ENCODE peak calls at places on chromosome 1, in seven cellular contexts. One of them, this sample, is unnamed.

GRCh38 chr1:92851729-92852128 is 19.9 kb downstream of the RPL5 start:
- DNase-seq in activated effector memory CD4-positive, alpha-beta T cell treated with Interleukin-2 at 50 U/mL for 16 hours: no peak
- DNase-seq in AG04450: no peak
- DNase-seq in effector memory CD8-positive, alpha-beta T cell: no peak
- DNase-seq in germinal center: no peak
- DNase-seq in GM23338: no peak
- DNase-seq in left ventricle myocardium inferior: no peak
- DNase-seq in this sample: no peak

GRCh38 chr1:46818591-46818990 is 19.7 kb downstream of the CYP4B1 start:
- DNase-seq in activated effector memory CD4-positive, alpha-beta T cell treated with Interleukin-2 at 50 U/mL for 16 hours: no peak
- DNase-seq in AG04450: no peak
- DNase-seq in effector memory CD8-positive, alpha-beta T cell: no peak
- DNase-seq in germinal center: no peak
- DNase-seq in GM23338: no peak
- DNase-seq in left ventricle myocardium inferior: no peak
- DNase-seq in this sample: no peak

GRCh38 chr1:58979677-58980076 is 195.8 kb upstream of the JUN start:
- DNase-seq in activated effector memory CD4-positive, alpha-beta T cell treated with Interleukin-2 at 50 U/mL for 16 hours: no peak
- DNase-seq in AG04450: no peak
- DNase-seq in effector memory CD8-positive, alpha-beta T cell: no peak
- DNase-seq in germinal center: no peak
- DNase-seq in GM23338: no peak
- DNase-seq in left ventricle myocardium inferior: no peak
- DNase-seq in this sample: no peak

GRCh38 chr1:56034847-56035483 is 544.4 kb downstream of the PLPP3 start:
- DNase-seq in activated effector memory CD4-positive, alpha-beta T cell treated with Interleukin-2 at 50 U/mL for 16 hours: no peak
- DNase-seq in AG04450: no peak
- DNase-seq in effector memory CD8-positive, alpha-beta T cell: no peak
- DNase-seq in germinal center: no peak
- DNase-seq in GM23338: no peak
- DNase-seq in left ventricle myocardium inferior: no peak
- DNase-seq in this sample: no peak

GRCh38 chr1:200493344-200493743 is 83.5 kb upstream of the ZNF281 start:
- DNase-seq in activated effector memory CD4-positive, alpha-beta T cell treated with Interleukin-2 at 50 U/mL for 16 hours: no peak
- DNase-seq in AG04450: no peak
- DNase-seq in effector memory CD8-positive, alpha-beta T cell: no peak
- DNase-seq in germinal center: no peak
- DNase-seq in GM23338: no peak
- DNase-seq in left ventricle myocardium inferior: no peak
- DNase-seq in this sample: no peak

GRCh38 chr1:245475116-245475515 is 320.3 kb downstream of the KIF26B start:
- DNase-seq in activated effector memory CD4-positive, alpha-beta T cell treated with Interleukin-2 at 50 U/mL for 16 hours: no peak
- DNase-seq in AG04450: peak; percentile 6
- DNase-seq in effector memory CD8-positive, alpha-beta T cell: no peak
- DNase-seq in germinal center: no peak
- DNase-seq in GM23338: no peak
- DNase-seq in left ventricle myocardium inferior: no peak
- DNase-seq in this sample: no peak

GRCh38 chr1:229231754-229232119 is 39.2 kb upstream of the RAB4A start:
- DNase-seq in activated effector memory CD4-positive, alpha-beta T cell treated with Interleukin-2 at 50 U/mL for 16 hours: no peak
- DNase-seq in AG04450: no peak
- DNase-seq in effector memory CD8-positive, alpha-beta T cell: no peak
- DNase-seq in germinal center: no peak
- DNase-seq in GM23338: no peak
- DNase-seq in left ventricle myocardium inferior: no peak
- DNase-seq in this sample: no peak

GRCh38 chr1:46181343-46182260 is 5.3 kb upstream of the P3R3URF start:
- DNase-seq in activated effector memory CD4-positive, alpha-beta T cell treated with Interleukin-2 at 50 U/mL for 16 hours: no peak
- DNase-seq in AG04450: no peak
- DNase-seq in effector memory CD8-positive, alpha-beta T cell: no peak
- DNase-seq in germinal center: no peak
- DNase-seq in GM23338: no peak
- DNase-seq in left ventricle myocardium inferior: no peak
- DNase-seq in this sample: no peak

GRCh38 chr1:87167157-87167810 is 161.4 kb upstream of the LMO4 start:
- DNase-seq in activated effector memory CD4-positive, alpha-beta T cell treated with Interleukin-2 at 50 U/mL for 16 hours: no peak
- DNase-seq in AG04450: no peak
- DNase-seq in effector memory CD8-positive, alpha-beta T cell: no peak
- DNase-seq in germinal center: no peak
- DNase-seq in GM23338: no peak
- DNase-seq in left ventricle myocardium inferior: no peak
- DNase-seq in this sample: no peak

GRCh38 chr1:121458291-121459048 is 273.7 kb downstream of the SRGAP2C start:
- DNase-seq in activated effector memory CD4-positive, alpha-beta T cell treated with Interleukin-2 at 50 U/mL for 16 hours: no peak
- DNase-seq in AG04450: no peak
- DNase-seq in effector memory CD8-positive, alpha-beta T cell: no peak
- DNase-seq in germinal center: peak; percentile 18
- DNase-seq in GM23338: no peak
- DNase-seq in left ventricle myocardium inferior: no peak
- DNase-seq in this sample: no peak

GRCh38 chr1:43434256-43434655 is 19.5 kb downstream of the HYI start:
- DNase-seq in activated effector memory CD4-positive, alpha-beta T cell treated with Interleukin-2 at 50 U/mL for 16 hours: no peak
- DNase-seq in AG04450: no peak
- DNase-seq in effector memory CD8-positive, alpha-beta T cell: no peak
- DNase-seq in germinal center: no peak
- DNase-seq in GM23338: no peak
- DNase-seq in left ventricle myocardium inferior: no peak
- DNase-seq in this sample: no peak

GRCh38 chr1:167491586-167492408 is 26.5 kb downstream of the CD247 start:
- DNase-seq in activated effector memory CD4-positive, alpha-beta T cell treated with Interleukin-2 at 50 U/mL for 16 hours: no peak
- DNase-seq in AG04450: no peak
- DNase-seq in effector memory CD8-positive, alpha-beta T cell: no peak
- DNase-seq in germinal center: no peak
- DNase-seq in GM23338: peak; percentile 52
- DNase-seq in left ventricle myocardium inferior: no peak
- DNase-seq in this sample: no peak

GRCh38 chr1:4617506-4617905 is 36.9 kb upstream of the AJAP1 start:
- DNase-seq in activated effector memory CD4-positive, alpha-beta T cell treated with Interleukin-2 at 50 U/mL for 16 hours: no peak
- DNase-seq in AG04450: no peak
- DNase-seq in effector memory CD8-positive, alpha-beta T cell: no peak
- DNase-seq in germinal center: no peak
- DNase-seq in GM23338: no peak
- DNase-seq in left ventricle myocardium inferior: no peak
- DNase-seq in this sample: no peak

GRCh38 chr1:110487676-110488075 is 31.3 kb downstream of the KCNA10 start:
- DNase-seq in activated effector memory CD4-positive, alpha-beta T cell treated with Interleukin-2 at 50 U/mL for 16 hours: no peak
- DNase-seq in AG04450: no peak
- DNase-seq in effector memory CD8-positive, alpha-beta T cell: no peak
- DNase-seq in germinal center: no peak
- DNase-seq in GM23338: no peak
- DNase-seq in left ventricle myocardium inferior: no peak
- DNase-seq in this sample: no peak

GRCh38 chr1:33443705-33444180 is 12.8 kb upstream of the PHC2 start:
- DNase-seq in activated effector memory CD4-positive, alpha-beta T cell treated with Interleukin-2 at 50 U/mL for 16 hours: no peak
- DNase-seq in AG04450: no peak
- DNase-seq in effector memory CD8-positive, alpha-beta T cell: no peak
- DNase-seq in germinal center: no peak
- DNase-seq in GM23338: no peak
- DNase-seq in left ventricle myocardium inferior: no peak
- DNase-seq in this sample: no peak

GRCh38 chr1:206856674-206857464 is 8.6 kb upstream of the IL20 start:
- DNase-seq in activated effector memory CD4-positive, alpha-beta T cell treated with Interleukin-2 at 50 U/mL for 16 hours: no peak
- DNase-seq in AG04450: no peak
- DNase-seq in effector memory CD8-positive, alpha-beta T cell: no peak
- DNase-seq in germinal center: peak; percentile 42
- DNase-seq in GM23338: peak; percentile 46
- DNase-seq in left ventricle myocardium inferior: no peak
- DNase-seq in this sample: no peak

GRCh38 chr1:5297199-5297877 is 642.9 kb downstream of the AJAP1 start:
- DNase-seq in activated effector memory CD4-positive, alpha-beta T cell treated with Interleukin-2 at 50 U/mL for 16 hours: no peak
- DNase-seq in AG04450: no peak
- DNase-seq in effector memory CD8-positive, alpha-beta T cell: no peak
- DNase-seq in germinal center: no peak
- DNase-seq in GM23338: no peak
- DNase-seq in left ventricle myocardium inferior: peak; percentile 15
- DNase-seq in this sample: no peak

GRCh38 chr1:112358798-112359408 is 37.1 kb upstream of the CTTNBP2NL start:
- DNase-seq in activated effector memory CD4-positive, alpha-beta T cell treated with Interleukin-2 at 50 U/mL for 16 hours: no peak
- DNase-seq in AG04450: peak; percentile 15
- DNase-seq in effector memory CD8-positive, alpha-beta T cell: peak; percentile 16
- DNase-seq in germinal center: peak; percentile 44
- DNase-seq in GM23338: peak; percentile 83
- DNase-seq in left ventricle myocardium inferior: peak; percentile 77
- DNase-seq in this sample: no peak

This sample was measured in Panc1.